ENCODE peak calls at places on chromosomes 12 and 14, in four cellular contexts. A is WTC11, C is HepG2, R is K562. N is an unnamed sample.

GRCh38 chr12:124046206-124046740 is 73.3 kb downstream of the ZNF664 start:
- DNase-seq in A (no peak), C (no peak), R (no peak), N (no peak)

GRCh38 chr12:24952389-24952788 is 3.5 kb upstream of the BCAT1 start:
- DNase-seq in A (no peak), C (no peak), R (no peak), N (no peak)

GRCh38 chr14:96069421-96069820 is 30.3 kb downstream of the C14orf132 start:
- DNase-seq in A (no peak), C (no peak), R (no peak), N (no peak)

GRCh38 chr12:103269962-103270361 is 225.8 kb downstream of the C12orf42 start:
- DNase-seq in A (no peak), C (no peak), R (no peak), N (no peak)

GRCh38 chr12:93785262-93786010 is 108.3 kb downstream of the CRADD start:
- DNase-seq in A (no peak), C (peak), R (peak), N (peak)

GRCh38 chr14:93023039-93023438 is 92.7 kb downstream of the ITPK1 start:
- DNase-seq in A (no peak), C (peak), R (peak), N (peak)

GRCh38 chr14:75487155-75487671 is 35.1 kb upstream of the BATF start:
- DNase-seq in A (no peak), C (no peak), R (no peak), N (no peak)

GRCh38 chr12:22543246-22544037 is 900 bp downstream of the C2CD5 start:
- DNase-seq in A (peak), C (peak), R (peak), N (peak)

GRCh38 chr12:6215932-6216494 is 15.8 kb downstream of the CD9 start:
- DNase-seq in A (peak), C (no peak), R (no peak), N (peak)

GRCh38 chr14:101595887-101596721 is 34.8 kb downstream of the DIO3 start:
- DNase-seq in A (no peak), C (no peak), R (no peak), N (no peak)

DNA sequence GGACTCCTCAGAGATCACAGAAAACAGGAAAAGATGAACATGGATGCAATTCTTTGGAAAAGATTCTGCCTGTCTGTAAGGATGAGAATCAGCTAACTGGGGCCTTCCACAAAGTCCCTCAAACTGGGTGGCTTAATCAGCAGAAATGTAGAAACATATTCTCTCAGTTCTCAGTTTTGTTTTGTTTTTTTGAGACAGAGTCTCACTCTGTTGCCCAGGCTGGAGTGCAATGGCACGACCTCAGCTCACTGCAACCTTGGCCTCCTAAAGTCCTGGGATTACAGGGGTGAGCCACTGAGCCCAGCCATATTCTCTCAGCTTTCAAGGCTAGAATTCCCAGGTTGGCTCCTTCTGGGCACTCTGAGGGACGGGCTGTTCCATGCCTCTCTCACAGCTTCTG is 38.2 kb upstream of the CLIP1 start:
- DNase-seq in A (no peak), C (no peak), R (no peak), N (no peak)
- TF ChIP-seq USF2 in A (no peak), C (no peak), R (no peak), N (no peak)

GRCh38 chr12:45599196-45599595 is 130.3 kb upstream of the ARID2 start:
- DNase-seq in A (no peak), C (no peak), R (no peak), N (no peak)

GRCh38 chr12:45598761-45599160 is 130.7 kb upstream of the ARID2 start:
- DNase-seq in A (no peak), C (no peak), R (no peak), N (no peak)

GRCh38 chr12:45591635-45592034 is 137.9 kb upstream of the ARID2 start:
- DNase-seq in A (no peak), C (no peak), R (no peak), N (no peak)

GRCh38 chr12:45601390-45601789 is 128.1 kb upstream of the ARID2 start:
- DNase-seq in A (no peak), C (no peak), R (no peak), N (no peak)

GRCh38 chr12:45596366-45596765 is 133.1 kb upstream of the ARID2 start:
- DNase-seq in A (no peak), C (peak), R (no peak), N (no peak)
- TF ChIP-seq USF2 in A (no peak), C (no peak), R (no peak), N (no peak)

GRCh38 chr14:56687123-56687522 is 107.5 kb downstream of the TMEM260 start:
- DNase-seq in A (no peak), C (no peak), R (no peak), N (no peak)

DNA sequence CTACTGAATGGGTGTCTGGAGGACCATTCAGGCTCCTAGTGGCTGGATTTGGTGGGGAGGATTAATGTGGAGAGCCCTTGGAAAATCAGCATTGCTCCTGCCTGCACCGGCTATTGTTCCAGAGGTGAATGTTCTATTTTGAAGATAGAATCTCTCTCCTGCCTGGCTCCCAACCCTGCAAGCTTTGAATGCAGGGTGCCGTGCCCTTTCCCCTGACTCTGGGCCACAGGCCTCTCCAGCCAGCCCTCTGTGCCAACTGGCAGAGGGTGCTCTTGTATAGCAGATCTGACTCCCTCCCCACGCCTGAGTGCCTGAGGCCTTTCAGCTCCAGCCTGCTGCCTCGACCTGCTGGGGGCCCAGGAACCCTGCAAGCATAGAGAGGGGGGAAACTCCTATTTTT is 106.8 kb downstream of the TMEM260 start:
- DNase-seq in A (peak), C (peak), R (no peak), N (no peak)
- TF ChIP-seq USF2 in A (no peak), C (no peak), R (no peak), N (no peak)

GRCh38 chr12:40225984-40226602 is 1.3 kb downstream of the LRRK2 start:
- DNase-seq in A (no peak), C (no peak), R (no peak), N (peak)

GRCh38 chr12:40227447-40227846 is 2.6 kb downstream of the LRRK2 start:
- DNase-seq in A (no peak), C (no peak), R (no peak), N (no peak)

GRCh38 chr12:40225337-40225983 is 663 bp downstream of the LRRK2 start:
- DNase-seq in A (no peak), C (no peak), R (no peak), N (peak)

GRCh38 chr12:40224439-40225291 is at the start of gene LRRK2:
- DNase-seq in A (peak), C (no peak), R (no peak), N (peak)

DNA sequence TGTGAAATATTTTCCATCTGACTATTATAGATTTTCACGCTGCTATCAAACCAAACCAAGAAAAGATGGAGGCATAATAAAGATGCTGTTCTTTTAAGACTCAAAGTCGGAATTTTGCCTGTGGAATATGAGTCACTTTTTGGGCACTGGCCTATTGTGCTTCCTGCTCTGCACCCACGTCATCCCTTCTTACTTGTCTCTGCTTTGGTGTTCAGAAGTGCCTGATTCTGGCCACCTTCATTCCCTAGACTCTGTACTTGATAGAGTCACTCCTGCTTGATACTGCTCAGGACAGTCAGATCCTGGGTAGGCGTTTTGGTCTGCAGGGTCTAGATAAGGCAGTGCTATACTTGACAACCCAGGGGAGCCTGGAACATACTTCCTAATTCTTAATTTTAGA is 1.9 kb downstream of the LRRK2 start:
- DNase-seq in A (no peak), C (no peak), R (no peak), N (peak)
- TF ChIP-seq USF2 in A (no peak), C (no peak), R (no peak), N (no peak)

GRCh38 chr12:12562016-12562483 is 613 bp downstream of the DUSP16 start:
- DNase-seq in A (peak), C (no peak), R (peak), N (no peak)
- TF ChIP-seq USF2 in A (no peak), C (no peak), R (no peak), N (no peak)

N was measured in A549.